ENCODE peak calls at places on chromosomes 12 and 14, in five cellular contexts. V is mesothelial cell of epicardium, Y is B cell, X is ovary, Q is pancreas. U is an unnamed sample.

GRCh38 chr14:96683575-96684289 is 113.5 kb upstream of the VRK1 start:
- DNase-seq in Y (no peak), Q (no peak), X (no peak), V (no peak), U (no peak)

GRCh38 chr12:5377997-5378596 is 53.8 kb upstream of the NTF3 start:
- DNase-seq in V (peak; percentile 64), Q (no peak), X (no peak), Y (no peak), U (no peak)

GRCh38 chr14:83992857-83993256 is 1537.1 kb upstream of the FLRT2 start:
- DNase-seq in Y (no peak), V (no peak), X (no peak), Q (no peak), U (no peak)

GRCh38 chr14:81211844-81212243 is 8.9 kb downstream of the GTF2A1 start:
- DNase-seq in V (no peak), Y (peak; percentile 56), X (no peak), Q (peak; percentile 44), U (no peak)

GRCh38 chr12:132355742-132356681 is 26.6 kb upstream of the GALNT9 start:
- DNase-seq in Q (no peak), V (no peak), X (no peak), Y (no peak), U (peak; percentile 11)

GRCh38 chr14:53144244-53144643 is 8.9 kb downstream of the DDHD1 start:
- DNase-seq in V (no peak), X (no peak), Q (no peak), Y (no peak), U (no peak)

GRCh38 chr12:18750087-18750486 is 12.2 kb downstream of the CAPZA3 start:
- DNase-seq in X (no peak), V (no peak), Q (no peak), Y (no peak), U (no peak)

GRCh38 chr14:81386379-81386778 is 13.7 kb downstream of the STON2 start:
- DNase-seq in X (no peak), Q (no peak), V (no peak), Y (no peak), U (no peak)

GRCh38 chr14:52263190-52263589 is 4.3 kb upstream of the PTGDR start:
- DNase-seq in Y (no peak), X (no peak), V (no peak), Q (no peak), U (no peak)

GRCh38 chr12:116604151-116604550 is 45.0 kb downstream of the MAP1LC3B2 start:
- DNase-seq in V (no peak), Q (no peak), X (no peak), Y (no peak), U (peak; percentile 27)

GRCh38 chr14:101774006-101774755 is 12.7 kb downstream of the PPP2R5C start:
- DNase-seq in V (no peak), Q (no peak), X (no peak), Y (peak; percentile 70), U (peak; percentile 65)

GRCh38 chr12:7114008-7114407 is 5.0 kb upstream of the C1RL start:
- DNase-seq in Y (no peak), X (no peak), V (no peak), Q (no peak), U (no peak)

GRCh38 chr12:84910549-84911241 is 1.9 kb downstream of the SLC6A15 start:
- DNase-seq in X (no peak), Q (no peak), Y (no peak), V (peak; percentile 39), U (peak; percentile 49)

GRCh38 chr14:102510616-102511520 is 1.3 kb upstream of the ANKRD9 start:
- DNase-seq in Q (peak; percentile 45), Y (peak; percentile 39), X (no peak), V (peak; percentile 67), U (peak; percentile 58)

GRCh38 chr14:105894978-105895881 is 368.8 kb downstream of the TMEM121 start:
- DNase-seq in Q (no peak), Y (no peak), X (no peak), V (no peak), U (no peak)

GRCh38 chr12:49346659-49347306 is at the start of gene DNAJC22:
- DNase-seq in Q (peak; percentile 34), X (no peak), V (peak; percentile 46), Y (no peak), U (peak; percentile 66)

GRCh38 chr12:96400631-96401060 is 407 bp upstream of the CDK17 start:
- DNase-seq in Y (no peak), Q (no peak), V (no peak), X (no peak), U (no peak)

GRCh38 chr12:117967043-117967442 is 1.7 kb downstream of the KSR2 start:
- DNase-seq in Y (no peak), Q (no peak), X (no peak), V (no peak), U (no peak)

GRCh38 chr14:50320279-50320678 is 8.2 kb downstream of the DMAC2L start:
- DNase-seq in Q (no peak), V (no peak), Y (no peak), X (no peak), U (no peak)

GRCh38 chr14:69726761-69727511 is 40.0 kb upstream of the SRSF5 start:
- DNase-seq in V (peak; percentile 91), Y (peak; percentile 84), Q (peak; percentile 80), X (peak; percentile 91), U (peak; percentile 90)

GRCh38 chr12:131159660-131160059 is 206.0 kb downstream of the ADGRD1 start:
- DNase-seq in X (no peak), Y (no peak), V (no peak), Q (no peak), U (no peak)

GRCh38 chr14:94376108-94376975 is 12.1 kb downstream of the SERPINA1 start:
- DNase-seq in Q (no peak), X (no peak), Y (no peak), V (no peak), U (no peak)

GRCh38 chr14:58805605-58806358 is 168.0 kb downstream of the DACT1 start:
- DNase-seq in V (no peak), Y (no peak), X (no peak), Q (no peak), U (no peak)

GRCh38 chr12:51900323-51900889 is 6.9 kb upstream of the ACVRL1 start:
- DNase-seq in X (peak; percentile 8), Y (no peak), Q (no peak), V (no peak), U (no peak)

GRCh38 chr14:43540948-43541347 is 966.1 kb downstream of the FSCB start:
- DNase-seq in Q (no peak), X (no peak), Y (no peak), V (no peak), U (no peak)

GRCh38 chr12:102769323-102769916 is 147.6 kb downstream of the PAH start:
- DNase-seq in Q (peak; percentile 57), X (peak; percentile 80), Y (peak; percentile 56), V (peak; percentile 65), U (peak; percentile 72)

DNA sequence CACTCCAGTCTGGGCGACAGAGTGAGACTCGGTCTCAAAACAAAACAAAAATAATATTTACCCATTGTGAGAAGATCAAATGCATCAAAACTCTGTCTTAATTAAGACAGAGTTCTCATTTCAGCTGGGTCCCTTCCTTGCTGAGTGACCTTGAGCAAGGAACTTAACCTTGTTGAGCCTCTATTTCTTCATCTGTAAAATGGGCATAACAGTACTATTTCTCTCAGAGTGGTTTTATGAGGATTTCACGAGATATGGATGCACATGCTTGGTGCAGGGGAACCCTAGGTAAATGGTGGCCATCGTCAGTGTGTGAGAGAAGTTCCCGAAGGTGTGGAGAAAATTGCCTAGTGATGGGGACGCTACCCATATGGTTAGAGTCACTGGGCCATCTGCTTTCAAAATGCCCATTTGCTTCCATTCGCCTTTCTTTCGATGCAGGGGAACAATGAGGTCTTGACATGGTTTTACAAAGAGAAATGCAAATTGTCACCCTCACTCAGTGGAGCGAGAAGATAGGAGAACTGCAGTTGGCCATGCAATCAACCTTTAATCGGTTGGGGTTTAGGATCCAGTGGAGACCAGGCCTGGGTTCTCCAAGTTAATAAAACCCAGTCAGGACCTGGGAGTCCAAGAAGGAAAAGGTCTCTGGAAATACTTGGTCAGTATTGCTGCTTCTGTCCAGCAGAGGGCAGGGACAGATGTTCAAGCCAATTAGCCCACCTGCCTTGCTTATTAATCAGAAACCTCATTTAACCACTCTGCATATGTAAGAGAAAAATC is 37.1 kb downstream of the CFAP251 start:
- DNase-seq in X (no peak), Q (no peak), Y (no peak), V (no peak), U (no peak)
- TF ChIP-seq CTCF in X (no peak), Q (peak; percentile 33), Y (peak; percentile 38), V (peak; percentile 42), U (peak; percentile 74)

DNA sequence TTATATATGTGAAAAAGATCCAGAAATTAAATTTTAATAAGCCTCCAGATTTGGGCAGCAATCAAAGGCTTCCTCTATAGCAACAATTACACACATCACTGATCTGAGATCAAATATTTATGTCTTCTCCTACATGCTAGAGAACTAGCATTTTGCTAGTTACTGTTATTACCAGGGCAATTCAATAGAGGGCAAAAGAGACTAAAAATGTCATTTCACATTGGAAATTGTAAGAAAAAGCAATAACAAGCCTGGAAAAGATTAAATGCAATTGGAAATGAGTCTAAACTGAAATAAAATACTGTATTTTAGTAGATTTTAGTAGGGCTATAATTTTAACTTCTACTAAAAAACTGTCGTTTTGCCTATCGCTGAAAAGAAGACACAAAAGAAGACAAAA is 32.6 kb upstream of the ANO6 start:
- DNase-seq in Q (no peak), X (no peak), Y (no peak), V (no peak), U (no peak)
- TF ChIP-seq CTCF in Q (no peak), X (peak; percentile 43), Y (no peak), V (peak; percentile 25), U (no peak)

DNA sequence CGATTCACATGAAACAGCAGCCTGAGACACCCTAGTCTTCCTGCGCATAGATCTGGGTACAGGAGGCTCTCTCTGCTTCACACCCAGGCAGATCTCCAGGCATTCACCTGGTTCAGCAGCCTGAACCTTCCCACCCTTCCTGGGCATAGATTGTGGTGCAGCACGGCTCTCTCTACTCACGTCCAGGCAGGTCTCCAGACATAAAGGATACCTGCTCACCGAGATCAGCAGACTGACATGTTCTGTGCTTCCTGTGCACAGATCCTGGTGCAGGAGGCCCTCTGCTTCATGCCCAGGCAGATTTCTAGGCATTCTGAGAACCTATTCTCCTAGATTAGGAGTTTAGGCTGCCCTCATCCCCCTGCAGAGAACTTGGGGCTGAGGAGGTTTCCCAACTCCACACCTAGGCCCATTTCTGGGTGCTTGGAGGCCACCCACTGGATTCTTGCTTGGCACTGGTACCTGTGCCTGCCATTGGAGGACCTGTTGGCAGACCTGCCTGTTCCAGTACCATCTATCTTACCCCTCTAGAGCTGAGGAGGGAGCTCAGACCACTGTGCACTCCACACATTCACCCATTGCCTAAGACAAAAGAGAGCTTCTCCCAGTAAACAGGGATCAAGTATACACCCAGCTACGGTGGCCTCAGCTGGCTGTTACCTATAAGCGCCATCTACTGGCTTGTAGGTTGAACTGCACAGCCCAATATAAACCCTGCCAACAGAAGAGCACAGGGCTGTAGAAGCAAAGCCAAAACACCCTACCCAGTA is 28.0 kb upstream of the GARIN6 start:
- DNase-seq in X (no peak), Q (no peak), Y (no peak), V (no peak), U (peak; percentile 40)
- TF ChIP-seq CTCF in X (no peak), Q (peak; percentile 6), Y (peak; percentile 50), V (peak; percentile 27), U (peak; percentile 87)

GRCh38 chr12:13383379-13383778 is 186.9 kb downstream of the EMP1 start:
- DNase-seq in V (no peak), Y (no peak), X (no peak), Q (no peak), U (no peak)

GRCh38 chr12:13390921-13391320 is 194.4 kb downstream of the EMP1 start:
- DNase-seq in Y (no peak), V (no peak), Q (no peak), X (no peak), U (no peak)

GRCh38 chr12:13390381-13390856 is 193.9 kb downstream of the EMP1 start:
- DNase-seq in Y (no peak), Q (peak; percentile 95), V (peak; percentile 63), X (peak; percentile 57), U (no peak)

GRCh38 chr12:13386269-13387039 is 189.9 kb downstream of the EMP1 start:
- DNase-seq in V (no peak), Y (no peak), X (no peak), Q (no peak), U (no peak)

GRCh38 chr12:13387074-13387473 is 190.5 kb downstream of the EMP1 start:
- DNase-seq in Y (no peak), Q (no peak), V (no peak), X (no peak), U (no peak)
- TF ChIP-seq CTCF in Y (no peak), Q (no peak), V (no peak), X (no peak), U (no peak)

U was measured in glutamatergic neuron.